ENCODE peak calls at places on chromosomes 1 and 21, in eight cellular contexts. T is LoVo, P is PC-9, X is HS-5, Z is cardiac fibroblast, Q is foreskin keratinocyte, C is AG04449, R is heart left ventricle. O is an unnamed sample.

GRCh38 chr1:101228424-101229134 is 8.2 kb upstream of the S1PR1 start:
- DNase-seq in R (no peak), Z (no peak), X (no peak), T (no peak), Q (no peak), C (no peak), P (no peak), O (no peak)

GRCh38 chr1:151839457-151840409 is at the start of gene C2CD4D:
- DNase-seq in R (no peak), Z (no peak), X (no peak), Q (peak; percentile 74), P (peak; percentile 93), T (peak; percentile 87), C (no peak), O (no peak)

GRCh38 chr1:159790237-159790917 is 9.6 kb downstream of the DUSP23 start:
- DNase-seq in X (no peak), Q (no peak), Z (peak; percentile 44), C (no peak), R (no peak), T (peak; percentile 8), P (no peak), O (peak; percentile 39)

GRCh38 chr21:35525443-35525842 is 476.3 kb upstream of the RUNX1 start:
- DNase-seq in T (no peak), Q (peak; percentile 73), Z (no peak), P (no peak), C (no peak), X (peak; percentile 59), R (no peak), O (no peak)

GRCh38 chr1:183885142-183885735 is 80.3 kb downstream of the RGL1 start:
- DNase-seq in Z (no peak), X (no peak), R (no peak), C (no peak), Q (no peak), T (no peak), P (no peak), O (no peak)

GRCh38 chr1:64938991-64939390 is 27.4 kb downstream of the JAK1 start:
- DNase-seq in Q (no peak), C (no peak), P (no peak), Z (no peak), X (no peak), T (no peak), R (no peak), O (no peak)

GRCh38 chr1:29186252-29186651 is 4.6 kb upstream of the SRSF4 start:
- DNase-seq in P (no peak), R (no peak), C (no peak), X (no peak), Z (no peak), T (no peak), Q (peak; percentile 55), O (no peak)

GRCh38 chr1:240341365-240342250 is 249.9 kb downstream of the FMN2 start:
- DNase-seq in C (no peak), Z (no peak), P (no peak), R (no peak), X (no peak), T (no peak), Q (no peak), O (no peak)

GRCh38 chr1:240847330-240847729 is 235.4 kb upstream of the GREM2 start:
- DNase-seq in P (no peak), C (no peak), X (no peak), R (no peak), T (no peak), Z (no peak), Q (no peak), O (no peak)

GRCh38 chr1:21262282-21263051 is 27.8 kb downstream of the ECE1 start:
- DNase-seq in R (peak; percentile 86), Z (peak; percentile 95), Q (peak; percentile 21), P (peak; percentile 66), C (no peak), X (peak; percentile 16), T (no peak), O (peak; percentile 41)

GRCh38 chr1:85273397-85273796 is 3.0 kb downstream of the BCL10 start:
- DNase-seq in P (no peak), T (no peak), Q (no peak), Z (no peak), X (no peak), R (no peak), C (no peak), O (no peak)

O was measured in erythroblast.